ENCODE peak calls at places on chromosomes 16 and 17, in six cellular contexts. E, I, R, K, A and W are unnamed samples.
A peak's percentile ranks its signal among the peaks of the same experiment; 100 is the strongest.

GRCh38 chr17:70187383-70187782 is 18.1 kb downstream of the KCNJ2 start:
- DNase-seq in A (no peak), I (no peak), R (no peak), K (no peak), E (no peak), W (no peak)

GRCh38 chr17:53649201-53649600 is 173.5 kb upstream of the KIF2B start:
- DNase-seq in K (no peak), A (no peak), I (no peak), E (no peak), R (no peak), W (no peak)

GRCh38 chr17:16351831-16352230 is 1.4 kb downstream of the CENPV start:
- DNase-seq in I (no peak), A (no peak), K (no peak), R (no peak), E (no peak), W (peak; percentile 24)

GRCh38 chr17:74071280-74071679 is 132.2 kb upstream of the RPL38 start:
- DNase-seq in K (no peak), R (no peak), I (no peak), A (no peak), E (no peak), W (no peak)

GRCh38 chr17:81868674-81869220 is 2.4 kb downstream of the ARHGDIA start:
- DNase-seq in I (peak; percentile 41), A (peak; percentile 25), R (peak; percentile 65), E (no peak), K (peak; percentile 74), W (peak; percentile 54)

GRCh38 chr17:65183736-65184135 is 46.6 kb downstream of the RGS9 start:
- DNase-seq in K (no peak), A (peak; percentile 40), I (no peak), E (no peak), R (peak; percentile 71), W (peak; percentile 69)

GRCh38 chr17:4901648-4902344 is 1.1 kb downstream of the CHRNE start:
- DNase-seq in E (no peak), K (peak; percentile 86), R (peak; percentile 46), I (no peak), A (no peak), W (no peak)

GRCh38 chr17:10737168-10737622 is 7.4 kb upstream of the TMEM220 start:
- DNase-seq in A (peak; percentile 72), E (no peak), R (peak; percentile 76), I (peak; percentile 13), K (peak; percentile 79), W (no peak)

GRCh38 chr16:68064791-68065365 is 20.3 kb upstream of the NFATC3 start:
- DNase-seq in E (peak; percentile 31), R (peak; percentile 85), A (peak; percentile 73), K (peak; percentile 89), I (peak; percentile 54), W (peak; percentile 80)